ENCODE peak calls at places on chromosome 4, in four cellular contexts. X is mammary epithelial cell, M is lower lobe of right lung, I is uterus. Q is an unnamed sample.

GRCh38 chr4:6338175-6338950 is 68.7 kb downstream of the WFS1 start:
- DNase-seq in X (no peak), M (peak), I (no peak), Q (no peak)

GRCh38 chr4:78496021-78496643 is 55.4 kb upstream of the ANXA3 start:
- DNase-seq in X (no peak), M (no peak), I (no peak), Q (no peak)

GRCh38 chr4:13872145-13872544 is 244.6 kb upstream of the BOD1L1 start:
- DNase-seq in X (peak), M (no peak), I (no peak), Q (no peak)

GRCh38 chr4:147723316-147723715 is 8.6 kb upstream of the ARHGAP10 start:
- DNase-seq in X (no peak), M (peak), I (peak), Q (no peak)

GRCh38 chr4:149927514-149927913 is 111.9 kb upstream of the IQCM start:
- DNase-seq in X (no peak), M (no peak), I (no peak), Q (no peak)

GRCh38 chr4:900073-900472 is 32.0 kb downstream of the GAK start:
- DNase-seq in X (no peak), M (no peak), I (no peak), Q (no peak)

GRCh38 chr4:184697956-184698355 is 35.9 kb downstream of the CENPU start:
- DNase-seq in X (no peak), M (no peak), I (no peak), Q (no peak)

GRCh38 chr4:112153222-112153791 is 8.1 kb downstream of the FAM241A start:
- DNase-seq in X (no peak), M (no peak), I (no peak), Q (no peak)

GRCh38 chr4:70895405-70895804 is 6.8 kb upstream of the MOB1B start:
- DNase-seq in X (peak), M (no peak), I (no peak), Q (no peak)

GRCh38 chr4:168859100-168859499 is 151.0 kb downstream of the CBR4 start:
- DNase-seq in X (no peak), M (no peak), I (no peak), Q (no peak)

GRCh38 chr4:25113915-25114904 is 46.0 kb downstream of the SEPSECS start:
- DNase-seq in X (peak), M (no peak), I (no peak), Q (no peak)

GRCh38 chr4:8857682-8858187 is 13.9 kb downstream of the HMX1 start:
- DNase-seq in X (no peak), M (no peak), I (no peak), Q (no peak)

GRCh38 chr4:72858328-72858727 is 211.2 kb downstream of the COX18 start:
- DNase-seq in X (peak), M (no peak), I (no peak), Q (no peak)

GRCh38 chr4:67019670-67020069 is 525.6 kb downstream of the CENPC start:
- DNase-seq in X (no peak), M (no peak), I (no peak), Q (no peak)

GRCh38 chr4:91325495-91325894 is 978.3 kb upstream of the GRID2 start:
- DNase-seq in X (peak), M (no peak), I (no peak), Q (peak)

GRCh38 chr4:112766422-112766821 is 129.5 kb downstream of the LARP7 start:
- DNase-seq in X (peak), M (no peak), I (no peak), Q (no peak)

GRCh38 chr4:1226598-1226997 is 22.3 kb downstream of the CTBP1 start:
- DNase-seq in X (no peak), M (no peak), I (no peak), Q (no peak)

GRCh38 chr4:65654976-65655375 is 15.3 kb downstream of the EPHA5 start:
- DNase-seq in X (no peak), M (no peak), I (no peak), Q (no peak)

GRCh38 chr4:10082459-10083272 is 33.9 kb downstream of the WDR1 start:
- DNase-seq in X (no peak), M (no peak), I (no peak), Q (no peak)

GRCh38 chr4:105291920-105292319 is 145.2 kb downstream of the TET2 start:
- DNase-seq in X (no peak), M (no peak), I (no peak), Q (no peak)

GRCh38 chr4:147136308-147136707 is 190.6 kb upstream of the TTC29 start:
- DNase-seq in X (no peak), M (no peak), I (peak), Q (no peak)

GRCh38 chr4:77820836-77821561 is 1.8 kb upstream of the CNOT6L start:
- DNase-seq in X (peak), M (no peak), I (no peak), Q (no peak)

GRCh38 chr4:110612631-110613269 is 10.1 kb downstream of the PITX2 start:
- DNase-seq in X (no peak), M (no peak), I (no peak), Q (no peak)

GRCh38 chr4:46442963-46443362 is 53.0 kb upstream of the GABRA2 start:
- DNase-seq in X (peak), M (no peak), I (no peak), Q (no peak)

GRCh38 chr4:162852642-162853041 is 314.0 kb downstream of the NAF1 start:
- DNase-seq in X (no peak), M (no peak), I (no peak), Q (no peak)

GRCh38 chr4:23232987-23233386 is 540.2 kb downstream of the GBA3 start:
- DNase-seq in X (peak), M (no peak), I (no peak), Q (no peak)

GRCh38 chr4:2862528-2862927 is 18.9 kb downstream of the ADD1 start:
- DNase-seq in X (peak), M (no peak), I (no peak), Q (no peak)

GRCh38 chr4:53962516-53963225 is 101.7 kb downstream of the CHIC2 start:
- DNase-seq in X (peak), M (no peak), I (no peak), Q (no peak)

GRCh38 chr4:139764686-139765085 is 99.1 kb downstream of the MGST2 start:
- DNase-seq in X (no peak), M (no peak), I (no peak), Q (no peak)

GRCh38 chr4:168674869-168675268 is 178.0 kb downstream of the PALLD start:
- DNase-seq in X (no peak), M (no peak), I (no peak), Q (no peak)

GRCh38 chr4:123408471-123409084 is 12.0 kb downstream of the SPRY1 start:
- DNase-seq in X (no peak), M (no peak), I (no peak), Q (no peak)

GRCh38 chr4:5890063-5890727 is 2.7 kb downstream of the CRMP1 start:
- DNase-seq in X (no peak), M (no peak), I (no peak), Q (no peak)

GRCh38 chr4:147707892-147708672 is 23.8 kb upstream of the ARHGAP10 start:
- DNase-seq in X (peak), M (no peak), I (no peak), Q (peak)

DNA sequence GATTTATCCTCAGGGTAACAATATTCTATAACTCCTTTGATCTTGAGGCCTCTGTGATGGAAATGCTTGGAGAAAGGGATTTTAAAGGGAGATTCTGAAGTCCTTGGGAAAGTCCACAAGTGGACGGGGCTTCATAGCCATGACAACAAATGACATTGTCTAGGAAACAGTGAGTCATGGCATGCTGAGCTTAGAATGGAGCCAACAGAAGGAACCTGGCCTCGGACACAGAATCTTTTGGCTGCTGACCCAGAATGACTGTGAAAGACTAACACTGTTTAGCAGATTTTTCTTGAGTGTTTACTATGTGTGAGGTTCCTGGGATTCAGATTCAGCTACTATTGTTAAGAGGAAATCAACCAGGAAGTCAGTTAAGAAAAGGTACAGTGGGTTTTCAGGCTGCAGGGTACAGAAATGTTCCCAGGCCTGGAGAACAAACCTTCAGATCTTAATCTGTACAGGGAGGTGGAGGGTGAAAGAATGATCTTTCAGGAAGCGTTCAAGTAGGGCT is 18.1 kb upstream of the CXCL2 start:
- DNase-seq in X (peak), M (peak), I (peak), Q (no peak)
- H3K27ac ChIP-seq in X (peak), M (peak), I (peak), Q (peak)

DNA sequence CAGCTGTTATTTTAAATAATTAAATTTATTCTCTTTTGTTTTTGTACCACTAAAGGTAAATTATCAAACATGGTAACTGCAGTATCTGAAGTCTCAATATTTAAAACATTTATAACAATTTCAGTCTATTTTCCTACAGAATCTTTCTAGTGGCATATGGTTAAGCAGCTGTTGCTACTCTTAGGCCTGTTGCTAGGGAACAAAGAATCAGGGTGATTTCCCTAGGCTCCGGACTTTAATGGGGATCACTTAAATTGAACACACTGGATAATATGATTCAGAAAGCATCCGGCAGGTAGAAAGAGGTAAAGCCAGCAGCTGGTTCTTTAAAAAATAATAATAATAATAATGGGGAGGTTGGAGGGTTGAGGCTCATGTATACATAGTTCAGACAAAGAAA is 17.6 kb downstream of the FBXO8 start:
- DNase-seq in X (no peak), M (no peak), I (no peak), Q (no peak)
- H3K4me3 ChIP-seq in X (no peak), M (no peak), I (no peak), Q (no peak)

GRCh38 chr4:16827762-16828724 is 70.4 kb downstream of the LDB2 start:
- DNase-seq in X (no peak), M (no peak), I (peak), Q (no peak)
- H3K27ac ChIP-seq in X (no peak), M (peak), I (peak), Q (peak)

GRCh38 chr4:97123573-97123972 is 1019.7 kb downstream of the STPG2 start:
- DNase-seq in X (no peak), M (no peak), I (no peak), Q (no peak)

GRCh38 chr4:97116511-97116910 is 1026.8 kb downstream of the STPG2 start:
- DNase-seq in X (no peak), M (no peak), I (no peak), Q (no peak)

GRCh38 chr4:97121493-97121892 is 1021.8 kb downstream of the STPG2 start:
- DNase-seq in X (no peak), M (no peak), I (no peak), Q (no peak)
- H3K4me3 ChIP-seq in X (no peak), M (no peak), I (no peak), Q (no peak)

GRCh38 chr4:151473521-151474097 is 64.6 kb downstream of the FHIP1A start:
- DNase-seq in X (no peak), M (no peak), I (no peak), Q (no peak)

GRCh38 chr4:151471728-151472127 is 62.8 kb downstream of the FHIP1A start:
- DNase-seq in X (no peak), M (no peak), I (no peak), Q (no peak)

GRCh38 chr4:151472711-151473110 is 63.7 kb downstream of the FHIP1A start:
- DNase-seq in X (no peak), M (no peak), I (no peak), Q (no peak)

GRCh38 chr4:151472297-151472696 is 63.3 kb downstream of the FHIP1A start:
- DNase-seq in X (no peak), M (no peak), I (no peak), Q (no peak)

DNA sequence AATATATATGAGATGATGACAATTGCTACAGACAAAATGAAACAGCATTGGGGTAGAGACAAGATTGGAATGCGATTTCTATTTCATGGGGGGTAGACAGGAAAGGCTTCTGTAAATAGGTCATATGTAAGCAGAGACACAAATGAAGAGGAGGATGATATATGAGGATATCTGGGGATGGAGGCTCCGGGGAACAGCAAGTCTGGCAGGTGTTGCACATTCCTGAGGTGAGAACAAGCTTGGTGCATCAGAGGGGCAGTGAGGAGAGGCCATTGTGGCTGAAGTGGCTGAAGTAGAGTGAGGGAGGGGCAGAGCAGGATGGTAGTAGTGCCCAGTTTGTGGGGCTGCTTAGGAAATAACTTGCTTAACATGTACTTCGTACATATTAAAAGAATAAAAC is 66.4 kb downstream of the FHIP1A start:
- DNase-seq in X (no peak), M (no peak), I (no peak), Q (no peak)
- H3K27ac ChIP-seq in X (no peak), M (no peak), I (no peak), Q (no peak)

DNA sequence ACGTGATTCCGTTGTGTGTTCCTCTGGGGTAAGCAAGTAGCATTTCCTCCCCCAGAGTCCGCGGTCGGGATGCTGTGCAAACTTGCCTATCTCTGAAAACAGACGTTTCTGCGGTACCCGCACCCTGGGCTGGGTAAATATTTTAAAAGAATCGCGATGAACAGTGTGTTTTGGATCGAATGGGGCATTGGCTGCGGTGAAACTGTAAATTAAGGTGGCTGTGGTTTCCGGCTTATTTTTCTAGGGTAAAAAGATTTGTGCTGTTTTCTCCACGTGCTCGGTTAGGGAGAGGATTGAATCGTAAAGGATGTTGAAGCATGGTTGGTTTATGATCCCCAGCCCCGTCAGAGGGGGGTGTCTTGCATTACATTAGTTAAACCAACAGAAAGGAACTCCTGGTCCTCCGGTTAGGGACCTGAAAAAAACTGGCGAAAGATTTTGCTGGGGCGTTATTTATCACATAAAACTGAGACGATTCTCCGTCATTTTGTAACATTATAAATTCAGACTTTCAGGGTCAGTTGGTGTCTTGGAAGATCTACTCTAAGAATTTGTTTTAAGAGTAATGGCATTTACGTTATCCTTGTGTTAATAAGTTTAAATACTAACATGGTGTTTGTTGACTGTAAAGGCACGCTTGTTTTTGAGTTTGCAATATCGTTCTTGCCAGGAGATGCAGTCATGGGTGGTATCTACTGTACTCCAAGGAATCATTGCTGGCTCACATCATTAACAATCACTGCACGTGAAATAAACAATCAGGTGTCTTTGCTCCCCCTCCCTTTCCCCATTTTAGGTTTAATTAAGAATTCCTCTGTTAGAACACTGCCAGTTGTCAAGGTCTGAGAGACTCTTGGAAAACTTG is 1.4 kb downstream of the HHIP start:
- DNase-seq in X (no peak), M (no peak), I (no peak), Q (no peak)
- H3K4me3 ChIP-seq in X (peak), M (peak), I (no peak), Q (peak)

GRCh38 chr4:187478292-187479205 is 517.0 kb upstream of the ZFP42 start:
- DNase-seq in X (peak), M (no peak), I (no peak), Q (no peak)

GRCh38 chr4:187475901-187476300 is 519.7 kb upstream of the ZFP42 start:
- DNase-seq in X (no peak), M (no peak), I (no peak), Q (no peak)

GRCh38 chr4:187484186-187484585 is 511.4 kb upstream of the ZFP42 start:
- DNase-seq in X (no peak), M (no peak), I (no peak), Q (no peak)

GRCh38 chr4:187477224-187477623 is 518.3 kb upstream of the ZFP42 start:
- DNase-seq in X (no peak), M (no peak), I (no peak), Q (no peak)

GRCh38 chr4:187480146-187481145 is 515.1 kb upstream of the ZFP42 start:
- DNase-seq in X (peak), M (no peak), I (no peak), Q (peak)
- H3K27ac ChIP-seq in X (no peak), M (no peak), I (no peak), Q (no peak)

GRCh38 chr4:15020502-15021286 is 18.4 kb downstream of the CPEB2 start:
- DNase-seq in X (no peak), M (no peak), I (no peak), Q (no peak)
- H3K4me3 ChIP-seq in X (no peak), M (no peak), I (no peak), Q (no peak)

Q was measured in tibial nerve.